ENCODE peak calls at places on chromosomes 1 and 21, in seven cellular contexts. Q is CD8-positive, alpha-beta T cell; R is mammary epithelial cell; B is ovary; L is H9; S is uterus; I is aorta. H is an unnamed sample. For H3K4me1, the result is how much of the 10 kb centered on the place peaks cover.

GRCh38 chr1:200737647-200738296 is 921 bp upstream of the CAMSAP2 start:
- DNase-seq in I (no peak), L (no peak), Q (no peak), B (peak), R (no peak), S (no peak), H (no peak)

GRCh38 chr1:167483790-167484189 is 34.5 kb downstream of the CD247 start:
- DNase-seq in I (no peak), R (no peak), B (no peak), Q (no peak), L (no peak), S (no peak), H (no peak)

GRCh38 chr1:11898086-11898785 is 28.0 kb downstream of the KIAA2013 start:
- DNase-seq in Q (no peak), I (no peak), B (no peak), R (no peak), L (no peak), S (no peak), H (no peak)

GRCh38 chr1:234841710-234842231 is 231.8 kb upstream of the IRF2BP2 start:
- DNase-seq in L (no peak), Q (no peak), S (no peak), I (peak), B (no peak), R (no peak), H (peak)

GRCh38 chr1:17109897-17110554 is 9.2 kb downstream of the PADI2 start:
- DNase-seq in R (no peak), Q (no peak), L (no peak), I (no peak), B (no peak), S (no peak), H (no peak)

GRCh38 chr1:17075470-17076255 is 21.8 kb upstream of the SDHB start:
- DNase-seq in Q (no peak), I (no peak), R (no peak), B (no peak), S (no peak), L (peak), H (no peak)

GRCh38 chr21:45655071-45655470 is 11.5 kb downstream of the PCBP3 start:
- DNase-seq in S (no peak), B (no peak), I (no peak), Q (no peak), L (no peak), R (no peak), H (no peak)

GRCh38 chr1:6465461-6466005 is 440 bp downstream of the TNFRSF25 start:
- DNase-seq in I (no peak), B (no peak), R (no peak), Q (peak), S (no peak), L (no peak), H (no peak)

GRCh38 chr1:87045757-87046422 is 131.5 kb downstream of the HS2ST1 start:
- DNase-seq in B (no peak), S (no peak), Q (no peak), L (no peak), R (peak), I (no peak), H (no peak)

GRCh38 chr1:69991644-69992043 is 213.7 kb downstream of the LRRC40 start:
- DNase-seq in Q (no peak), L (no peak), S (no peak), I (no peak), B (no peak), R (no peak), H (no peak)

GRCh38 chr1:51415963-51416362 is 85.6 kb upstream of the TTC39A start:
- DNase-seq in I (no peak), R (no peak), S (no peak), B (no peak), L (no peak), Q (no peak), H (no peak)

GRCh38 chr1:13582713-13583443 is 754 bp upstream of the PDPN start:
- DNase-seq in S (no peak), Q (no peak), R (no peak), L (peak), I (no peak), B (peak), H (no peak)

GRCh38 chr1:221910222-221910621 is 168.3 kb upstream of the DUSP10 start:
- DNase-seq in R (no peak), Q (no peak), B (no peak), I (no peak), L (no peak), S (no peak), H (no peak)

GRCh38 chr1:66253330-66253921 is 280.5 kb upstream of the SGIP1 start:
- DNase-seq in I (no peak), R (peak), L (no peak), S (no peak), Q (no peak), B (no peak), H (no peak)

GRCh38 chr1:99645199-99645598 is 714 bp upstream of the PALMD start:
- DNase-seq in I (no peak), L (no peak), Q (no peak), S (peak), R (peak), B (peak), H (peak)

GRCh38 chr1:16006010-16006409 is 2.0 kb downstream of the SRARP start:
- DNase-seq in Q (no peak), R (no peak), I (peak), L (peak), B (no peak), S (no peak), H (no peak)

GRCh38 chr1:71587961-71588360 is 507.1 kb upstream of the ZRANB2 start:
- DNase-seq in I (no peak), Q (no peak), S (no peak), R (peak), L (no peak), B (no peak), H (no peak)

GRCh38 chr1:92168657-92169056 is 49.1 kb upstream of the C1orf146 start:
- DNase-seq in B (no peak), S (no peak), Q (no peak), R (no peak), L (no peak), I (no peak), H (no peak)

GRCh38 chr1:172460901-172461315 is 17.0 kb upstream of the PIGC start:
- DNase-seq in I (no peak), S (no peak), R (no peak), Q (no peak), L (no peak), B (no peak), H (no peak)

GRCh38 chr1:207007352-207008033 is 25.1 kb downstream of the C1orf116 start:
- DNase-seq in I (no peak), R (peak), L (no peak), Q (no peak), S (no peak), B (no peak), H (no peak)

GRCh38 chr1:173628888-173629287 is 6.2 kb upstream of the TEX50 start:
- DNase-seq in I (no peak), L (no peak), S (no peak), Q (no peak), B (no peak), R (peak), H (no peak)

GRCh38 chr21:32593690-32594089 is 8.4 kb upstream of the TCP10L start:
- DNase-seq in B (no peak), S (no peak), I (no peak), L (no peak), R (no peak), Q (no peak), H (no peak)

GRCh38 chr1:36359383-36359782 is 26.3 kb downstream of the STK40 start:
- DNase-seq in Q (no peak), R (no peak), S (no peak), L (no peak), B (no peak), I (no peak), H (no peak)

GRCh38 chr1:8871965-8872399 is 6.5 kb downstream of the ENO1 start:
- DNase-seq in L (no peak), R (no peak), Q (no peak), I (no peak), B (no peak), S (no peak), H (no peak)
- H3K4me1 ChIP-seq in L (under half), R (half or more), Q (under half), I (under half), B (under half), S (under half), H (half or more)

DNA sequence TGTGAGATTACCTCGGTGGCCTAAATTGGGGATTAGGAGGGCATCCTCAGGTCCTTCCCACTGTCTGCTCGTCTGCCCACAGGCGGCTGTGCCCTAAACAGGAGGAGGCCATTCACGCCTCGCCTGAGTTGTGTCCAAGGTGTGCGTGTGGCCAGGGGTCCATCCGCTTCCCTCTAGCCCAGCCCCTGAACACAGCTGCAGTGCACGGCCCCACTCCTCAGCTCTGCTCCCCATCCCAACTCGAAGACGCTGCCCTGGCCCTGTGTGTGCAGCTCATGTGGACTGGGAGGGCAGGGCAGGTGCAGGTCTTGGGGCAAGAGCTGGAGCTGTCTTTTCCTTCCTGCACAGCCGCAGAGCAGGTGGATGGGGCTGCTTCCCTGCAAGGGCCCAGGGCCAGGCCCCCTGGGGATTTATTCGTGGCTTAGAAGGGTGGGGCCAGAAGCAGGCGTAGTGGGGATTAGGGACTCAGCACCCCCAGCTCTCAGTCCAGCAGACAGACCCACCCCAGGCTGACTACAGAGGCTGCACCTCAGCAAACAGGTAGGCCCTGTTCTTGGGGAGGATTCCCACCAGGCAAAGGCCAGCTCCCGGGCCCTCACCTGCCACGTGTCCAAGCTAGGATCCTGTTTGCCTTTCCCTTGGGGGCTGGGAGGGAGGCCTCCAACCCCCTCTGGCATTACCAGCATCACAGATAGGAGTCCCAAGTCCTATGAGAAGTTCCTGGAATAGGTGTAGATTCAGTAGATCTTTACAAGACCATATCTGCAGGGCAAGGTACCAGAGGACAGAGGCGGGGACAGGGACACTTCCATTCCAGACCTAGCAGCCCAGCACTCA is 4.4 kb downstream of the GUK1 start:
- DNase-seq in Q (no peak), S (no peak), B (peak), L (no peak), R (no peak), I (no peak), H (no peak)
- H3K4me1 ChIP-seq in Q (under half), S (under half), B (under half), L (under half), R (under half), I (under half), H (half or more)

GRCh38 chr1:157239936-157240335 is 101.7 kb upstream of the ETV3 start:
- DNase-seq in S (no peak), Q (no peak), I (no peak), L (no peak), B (no peak), R (no peak), H (no peak)
- H3K4me1 ChIP-seq in S (under half), Q (under half), I (under half), L (under half), B (under half), R (under half), H (under half)

GRCh38 chr1:31654171-31654776 is 9.6 kb upstream of the PEF1 start:
- DNase-seq in L (no peak), R (no peak), B (no peak), Q (no peak), S (no peak), I (no peak), H (no peak)
- H3K4me1 ChIP-seq in L (under half), R (under half), B (under half), Q (under half), S (under half), I (under half), H (under half)

GRCh38 chr1:50232271-50232670 is 123.6 kb downstream of the ELAVL4 start:
- DNase-seq in Q (no peak), I (no peak), R (no peak), L (no peak), S (no peak), B (no peak), H (no peak)

GRCh38 chr1:50231209-50231608 is 122.5 kb downstream of the ELAVL4 start:
- DNase-seq in S (no peak), R (no peak), B (no peak), L (no peak), I (no peak), Q (no peak), H (no peak)

DNA sequence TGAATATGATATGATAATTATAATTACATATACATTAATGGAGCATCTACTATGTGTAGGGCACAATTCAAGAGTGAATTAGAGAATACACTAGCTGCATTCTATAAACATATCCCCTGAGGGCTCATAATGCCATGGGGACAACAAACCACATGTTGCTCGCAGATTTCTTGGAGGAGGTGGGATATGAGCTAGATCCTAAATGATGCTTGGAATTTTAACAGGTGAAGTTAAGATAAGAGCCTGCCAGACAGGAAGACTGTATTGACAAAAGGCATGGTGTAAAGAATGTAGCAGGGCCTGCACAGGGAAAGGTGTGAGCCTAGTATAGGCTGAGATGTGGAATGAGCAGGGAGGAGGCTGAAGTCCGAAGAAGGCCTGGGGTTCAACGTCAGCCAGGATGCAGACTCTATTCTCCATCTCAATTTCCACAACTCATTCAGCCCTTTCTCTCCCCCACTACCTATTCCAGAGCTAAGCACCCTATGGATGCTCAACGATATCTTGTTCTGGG is 120.2 kb downstream of the ELAVL4 start:
- DNase-seq in B (no peak), L (no peak), S (no peak), Q (no peak), I (no peak), R (no peak), H (no peak)
- H3K4me1 ChIP-seq in B (under half), L (under half), S (under half), Q (under half), I (under half), R (under half), H (under half)